ENCODE peak calls at places on chromosomes 16 and 17, in seven cellular contexts. One of them, this sample, is unnamed.

GRCh38 chr17:51120357-51120738 is 320 bp downstream of the SPAG9 start:
- DNase-seq in midbrain: peak
- DNase-seq in renal cortical epithelial cell: peak
- DNase-seq in EL: no peak
- DNase-seq in ELR: no peak
- DNase-seq in HL-60: peak
- DNase-seq in activated CD4-positive, alpha-beta T cell treated with anti-CD3 and anti-CD28 coated beads for 1 hour: no peak
- DNase-seq in this sample: no peak

GRCh38 chr16:55480228-55480655 is 1.2 kb downstream of the MMP2 start:
- DNase-seq in midbrain: peak
- DNase-seq in renal cortical epithelial cell: peak
- DNase-seq in EL: peak
- DNase-seq in ELR: peak
- DNase-seq in HL-60: peak
- DNase-seq in activated CD4-positive, alpha-beta T cell treated with anti-CD3 and anti-CD28 coated beads for 1 hour: no peak
- DNase-seq in this sample: peak

GRCh38 chr17:48439875-48440505 is 10.0 kb upstream of the SKAP1 start:
- DNase-seq in midbrain: no peak
- DNase-seq in renal cortical epithelial cell: peak
- DNase-seq in EL: no peak
- DNase-seq in ELR: no peak
- DNase-seq in HL-60: no peak
- DNase-seq in activated CD4-positive, alpha-beta T cell treated with anti-CD3 and anti-CD28 coated beads for 1 hour: peak
- DNase-seq in this sample: no peak

GRCh38 chr17:18227635-18228034 is 2.2 kb downstream of the LLGL1 start:
- DNase-seq in midbrain: no peak
- DNase-seq in renal cortical epithelial cell: no peak
- DNase-seq in EL: no peak
- DNase-seq in ELR: no peak
- DNase-seq in HL-60: no peak
- DNase-seq in activated CD4-positive, alpha-beta T cell treated with anti-CD3 and anti-CD28 coated beads for 1 hour: no peak
- DNase-seq in this sample: no peak

GRCh38 chr16:14609716-14610115 is 20.3 kb downstream of the PARN start:
- DNase-seq in midbrain: no peak
- DNase-seq in renal cortical epithelial cell: no peak
- DNase-seq in EL: no peak
- DNase-seq in ELR: no peak
- DNase-seq in HL-60: no peak
- DNase-seq in activated CD4-positive, alpha-beta T cell treated with anti-CD3 and anti-CD28 coated beads for 1 hour: no peak
- DNase-seq in this sample: no peak

GRCh38 chr17:45096141-45096540 is 35.0 kb downstream of the NMT1 start:
- DNase-seq in midbrain: peak
- DNase-seq in renal cortical epithelial cell: peak
- DNase-seq in EL: peak
- DNase-seq in ELR: peak
- DNase-seq in HL-60: no peak
- DNase-seq in activated CD4-positive, alpha-beta T cell treated with anti-CD3 and anti-CD28 coated beads for 1 hour: no peak
- DNase-seq in this sample: peak

GRCh38 chr16:71687853-71688252 is 36.6 kb downstream of the PHLPP2 start:
- DNase-seq in midbrain: no peak
- DNase-seq in renal cortical epithelial cell: no peak
- DNase-seq in EL: no peak
- DNase-seq in ELR: no peak
- DNase-seq in HL-60: no peak
- DNase-seq in activated CD4-positive, alpha-beta T cell treated with anti-CD3 and anti-CD28 coated beads for 1 hour: no peak
- DNase-seq in this sample: peak

GRCh38 chr16:53821957-53822625 is 118.1 kb downstream of the FTO start:
- DNase-seq in midbrain: no peak
- DNase-seq in renal cortical epithelial cell: peak
- DNase-seq in EL: peak
- DNase-seq in ELR: peak
- DNase-seq in HL-60: no peak
- DNase-seq in activated CD4-positive, alpha-beta T cell treated with anti-CD3 and anti-CD28 coated beads for 1 hour: no peak
- DNase-seq in this sample: peak

GRCh38 chr17:19672009-19672837 is 23.7 kb downstream of the ALDH3A2 start:
- DNase-seq in midbrain: peak
- DNase-seq in renal cortical epithelial cell: peak
- DNase-seq in EL: no peak
- DNase-seq in ELR: no peak
- DNase-seq in HL-60: no peak
- DNase-seq in activated CD4-positive, alpha-beta T cell treated with anti-CD3 and anti-CD28 coated beads for 1 hour: no peak
- DNase-seq in this sample: peak

GRCh38 chr16:87791295-87792204 is 25.8 kb upstream of the KLHDC4 start:
- DNase-seq in midbrain: peak
- DNase-seq in renal cortical epithelial cell: no peak
- DNase-seq in EL: no peak
- DNase-seq in ELR: no peak
- DNase-seq in HL-60: no peak
- DNase-seq in activated CD4-positive, alpha-beta T cell treated with anti-CD3 and anti-CD28 coated beads for 1 hour: no peak
- DNase-seq in this sample: no peak

GRCh38 chr17:43907425-43907981 is at the start of gene MPP2:
- DNase-seq in midbrain: peak
- DNase-seq in renal cortical epithelial cell: peak
- DNase-seq in EL: peak
- DNase-seq in ELR: peak
- DNase-seq in HL-60: peak
- DNase-seq in activated CD4-positive, alpha-beta T cell treated with anti-CD3 and anti-CD28 coated beads for 1 hour: peak
- DNase-seq in this sample: peak

GRCh38 chr16:70778901-70779309 is 22.1 kb downstream of the VAC14 start:
- DNase-seq in midbrain: peak
- DNase-seq in renal cortical epithelial cell: peak
- DNase-seq in EL: peak
- DNase-seq in ELR: peak
- DNase-seq in HL-60: no peak
- DNase-seq in activated CD4-positive, alpha-beta T cell treated with anti-CD3 and anti-CD28 coated beads for 1 hour: no peak
- DNase-seq in this sample: peak

GRCh38 chr17:59754547-59754946 is 47.1 kb downstream of the VMP1 start:
- DNase-seq in midbrain: no peak
- DNase-seq in renal cortical epithelial cell: peak
- DNase-seq in EL: peak
- DNase-seq in ELR: peak
- DNase-seq in HL-60: no peak
- DNase-seq in activated CD4-positive, alpha-beta T cell treated with anti-CD3 and anti-CD28 coated beads for 1 hour: no peak
- DNase-seq in this sample: peak

GRCh38 chr17:44556114-44556853 is 1.0 kb upstream of the FZD2 start:
- DNase-seq in midbrain: peak
- DNase-seq in renal cortical epithelial cell: peak
- DNase-seq in EL: peak
- DNase-seq in ELR: peak
- DNase-seq in HL-60: no peak
- DNase-seq in activated CD4-positive, alpha-beta T cell treated with anti-CD3 and anti-CD28 coated beads for 1 hour: no peak
- DNase-seq in this sample: peak

GRCh38 chr17:45584092-45585036 is 93.8 kb upstream of the PLEKHM1 start:
- DNase-seq in midbrain: no peak
- DNase-seq in renal cortical epithelial cell: peak
- DNase-seq in EL: peak
- DNase-seq in ELR: peak
- DNase-seq in HL-60: peak
- DNase-seq in activated CD4-positive, alpha-beta T cell treated with anti-CD3 and anti-CD28 coated beads for 1 hour: peak
- DNase-seq in this sample: peak

GRCh38 chr17:64270885-64271284 is 7.8 kb upstream of the TEX2 start:
- DNase-seq in midbrain: no peak
- DNase-seq in renal cortical epithelial cell: no peak
- DNase-seq in EL: no peak
- DNase-seq in ELR: no peak
- DNase-seq in HL-60: no peak
- DNase-seq in activated CD4-positive, alpha-beta T cell treated with anti-CD3 and anti-CD28 coated beads for 1 hour: no peak
- DNase-seq in this sample: no peak

GRCh38 chr17:50051082-50051576 is 4.8 kb upstream of the ITGA3 start:
- DNase-seq in midbrain: no peak
- DNase-seq in renal cortical epithelial cell: peak
- DNase-seq in EL: peak
- DNase-seq in ELR: peak
- DNase-seq in HL-60: peak
- DNase-seq in activated CD4-positive, alpha-beta T cell treated with anti-CD3 and anti-CD28 coated beads for 1 hour: peak
- DNase-seq in this sample: peak

GRCh38 chr17:19744492-19744891 is 3.6 kb downstream of the ALDH3A1 start:
- DNase-seq in midbrain: no peak
- DNase-seq in renal cortical epithelial cell: no peak
- DNase-seq in EL: no peak
- DNase-seq in ELR: no peak
- DNase-seq in HL-60: no peak
- DNase-seq in activated CD4-positive, alpha-beta T cell treated with anti-CD3 and anti-CD28 coated beads for 1 hour: no peak
- DNase-seq in this sample: no peak

GRCh38 chr17:62725791-62726249 is 82.3 kb downstream of the MARCHF10 start:
- DNase-seq in midbrain: no peak
- DNase-seq in renal cortical epithelial cell: peak
- DNase-seq in EL: peak
- DNase-seq in ELR: peak
- DNase-seq in HL-60: peak
- DNase-seq in activated CD4-positive, alpha-beta T cell treated with anti-CD3 and anti-CD28 coated beads for 1 hour: no peak
- DNase-seq in this sample: no peak

GRCh38 chr16:57643166-57643813 is 14.9 kb downstream of the ADGRG1 start:
- DNase-seq in midbrain: peak
- DNase-seq in renal cortical epithelial cell: peak
- DNase-seq in EL: peak
- DNase-seq in ELR: peak
- DNase-seq in HL-60: no peak
- DNase-seq in activated CD4-positive, alpha-beta T cell treated with anti-CD3 and anti-CD28 coated beads for 1 hour: no peak
- DNase-seq in this sample: peak

GRCh38 chr17:80783971-80784370 is 207.7 kb upstream of the CHMP6 start:
- DNase-seq in midbrain: no peak
- DNase-seq in renal cortical epithelial cell: no peak
- DNase-seq in EL: no peak
- DNase-seq in ELR: no peak
- DNase-seq in HL-60: no peak
- DNase-seq in activated CD4-positive, alpha-beta T cell treated with anti-CD3 and anti-CD28 coated beads for 1 hour: no peak
- DNase-seq in this sample: no peak

GRCh38 chr17:17484451-17484899 is 7.7 kb downstream of the MED9 start:
- DNase-seq in midbrain: no peak
- DNase-seq in renal cortical epithelial cell: no peak
- DNase-seq in EL: peak
- DNase-seq in ELR: peak
- DNase-seq in HL-60: no peak
- DNase-seq in activated CD4-positive, alpha-beta T cell treated with anti-CD3 and anti-CD28 coated beads for 1 hour: no peak
- DNase-seq in this sample: peak

GRCh38 chr17:44766409-44767038 is 7.7 kb downstream of the ADAM11 start:
- DNase-seq in midbrain: no peak
- DNase-seq in renal cortical epithelial cell: no peak
- DNase-seq in EL: no peak
- DNase-seq in ELR: no peak
- DNase-seq in HL-60: no peak
- DNase-seq in activated CD4-positive, alpha-beta T cell treated with anti-CD3 and anti-CD28 coated beads for 1 hour: no peak
- DNase-seq in this sample: no peak

GRCh38 chr16:81808933-81809480 is 29.9 kb downstream of the PLCG2 start:
- DNase-seq in midbrain: no peak
- DNase-seq in renal cortical epithelial cell: no peak
- DNase-seq in EL: no peak
- DNase-seq in ELR: no peak
- DNase-seq in HL-60: no peak
- DNase-seq in activated CD4-positive, alpha-beta T cell treated with anti-CD3 and anti-CD28 coated beads for 1 hour: no peak
- DNase-seq in this sample: no peak

GRCh38 chr17:72576289-72576759 is 455.5 kb downstream of the SOX9 start:
- DNase-seq in midbrain: peak
- DNase-seq in renal cortical epithelial cell: no peak
- DNase-seq in EL: no peak
- DNase-seq in ELR: no peak
- DNase-seq in HL-60: no peak
- DNase-seq in activated CD4-positive, alpha-beta T cell treated with anti-CD3 and anti-CD28 coated beads for 1 hour: no peak
- DNase-seq in this sample: no peak

GRCh38 chr17:37742762-37743611 is 1.9 kb downstream of the HNF1B start:
- DNase-seq in midbrain: no peak
- DNase-seq in renal cortical epithelial cell: peak
- DNase-seq in EL: no peak
- DNase-seq in ELR: peak
- DNase-seq in HL-60: no peak
- DNase-seq in activated CD4-positive, alpha-beta T cell treated with anti-CD3 and anti-CD28 coated beads for 1 hour: no peak
- DNase-seq in this sample: no peak

GRCh38 chr17:58307468-58308172 is 21.0 kb downstream of the TSPOAP1 start:
- DNase-seq in midbrain: no peak
- DNase-seq in renal cortical epithelial cell: no peak
- DNase-seq in EL: no peak
- DNase-seq in ELR: no peak
- DNase-seq in HL-60: no peak
- DNase-seq in activated CD4-positive, alpha-beta T cell treated with anti-CD3 and anti-CD28 coated beads for 1 hour: no peak
- DNase-seq in this sample: no peak

GRCh38 chr16:55954906-55955305 is 79.7 kb upstream of the CES5A start:
- DNase-seq in midbrain: no peak
- DNase-seq in renal cortical epithelial cell: no peak
- DNase-seq in EL: no peak
- DNase-seq in ELR: no peak
- DNase-seq in HL-60: no peak
- DNase-seq in activated CD4-positive, alpha-beta T cell treated with anti-CD3 and anti-CD28 coated beads for 1 hour: no peak
- DNase-seq in this sample: no peak

GRCh38 chr17:50026046-50026675 is 29.7 kb upstream of the ITGA3 start:
- DNase-seq in midbrain: no peak
- DNase-seq in renal cortical epithelial cell: no peak
- DNase-seq in EL: no peak
- DNase-seq in ELR: no peak
- DNase-seq in HL-60: no peak
- DNase-seq in activated CD4-positive, alpha-beta T cell treated with anti-CD3 and anti-CD28 coated beads for 1 hour: no peak
- DNase-seq in this sample: no peak

GRCh38 chr16:49556252-49557069 is 182.9 kb downstream of the C16orf78 start:
- DNase-seq in midbrain: peak
- DNase-seq in renal cortical epithelial cell: peak
- DNase-seq in EL: no peak
- DNase-seq in ELR: peak
- DNase-seq in HL-60: no peak
- DNase-seq in activated CD4-positive, alpha-beta T cell treated with anti-CD3 and anti-CD28 coated beads for 1 hour: no peak
- DNase-seq in this sample: peak

GRCh38 chr17:352421-353212 is at the start of gene RPH3AL:
- DNase-seq in midbrain: no peak
- DNase-seq in renal cortical epithelial cell: peak
- DNase-seq in EL: no peak
- DNase-seq in ELR: no peak
- DNase-seq in HL-60: no peak
- DNase-seq in activated CD4-positive, alpha-beta T cell treated with anti-CD3 and anti-CD28 coated beads for 1 hour: no peak
- DNase-seq in this sample: no peak

GRCh38 chr16:86774931-86775330 is 196.6 kb downstream of the FOXL1 start:
- DNase-seq in midbrain: no peak
- DNase-seq in renal cortical epithelial cell: no peak
- DNase-seq in EL: no peak
- DNase-seq in ELR: no peak
- DNase-seq in HL-60: no peak
- DNase-seq in activated CD4-positive, alpha-beta T cell treated with anti-CD3 and anti-CD28 coated beads for 1 hour: no peak
- DNase-seq in this sample: no peak

GRCh38 chr16:87926246-87927194 is 9.8 kb downstream of the CA5A start:
- DNase-seq in midbrain: peak
- DNase-seq in renal cortical epithelial cell: no peak
- DNase-seq in EL: no peak
- DNase-seq in ELR: no peak
- DNase-seq in HL-60: no peak
- DNase-seq in activated CD4-positive, alpha-beta T cell treated with anti-CD3 and anti-CD28 coated beads for 1 hour: no peak
- DNase-seq in this sample: no peak

GRCh38 chr17:73027130-73027741 is 65.3 kb downstream of the SLC39A11 start:
- DNase-seq in midbrain: no peak
- DNase-seq in renal cortical epithelial cell: peak
- DNase-seq in EL: no peak
- DNase-seq in ELR: no peak
- DNase-seq in HL-60: no peak
- DNase-seq in activated CD4-positive, alpha-beta T cell treated with anti-CD3 and anti-CD28 coated beads for 1 hour: no peak
- DNase-seq in this sample: peak

GRCh38 chr16:83363521-83363920 is 444.3 kb upstream of the HSBP1 start:
- DNase-seq in midbrain: no peak
- DNase-seq in renal cortical epithelial cell: no peak
- DNase-seq in EL: no peak
- DNase-seq in ELR: no peak
- DNase-seq in HL-60: no peak
- DNase-seq in activated CD4-positive, alpha-beta T cell treated with anti-CD3 and anti-CD28 coated beads for 1 hour: no peak
- DNase-seq in this sample: peak